ENCODE peak calls at places on chromosomes 16 and 17, in ten cellular contexts. Q is mesenchymal stem cell, R is endothelial cell of umbilical vein, Z is mammary epithelial cell, T is trophoblast cell, W is colonic mucosa, E is IMR-90, D is HCT116, V is endodermal cell, G is neural progenitor cell. L is an unnamed sample. For H3K36me3, the result is how much of the 10 kb centered on the place peaks cover.

GRCh38 chr17:56028837-56029236 is 124.4 kb upstream of the ANKFN1 start:
- DNase-seq in V (no peak), W (no peak), D (no peak), E (no peak), G (no peak), Q (no peak), Z (no peak), T (no peak), R (no peak), L (no peak)

GRCh38 chr17:10727192-10727591 is 2.6 kb downstream of the TMEM220 start:
- DNase-seq in D (no peak), G (no peak), E (no peak), V (no peak), R (no peak), W (no peak), T (peak), Q (no peak), Z (no peak), L (no peak)

GRCh38 chr17:16516594-16517018 is 24.6 kb upstream of the LRRC75A start:
- DNase-seq in T (peak), E (peak), Z (peak), R (peak), V (peak), D (peak), Q (peak), W (no peak), G (peak), L (no peak)

GRCh38 chr17:14886200-14886739 is 378.9 kb downstream of the PMP22 start:
- DNase-seq in T (peak), R (no peak), Z (peak), W (no peak), E (no peak), Q (no peak), D (no peak), G (peak), V (peak), L (no peak)

GRCh38 chr17:54956802-54957201 is 11.7 kb downstream of the COX11 start:
- DNase-seq in Q (no peak), G (no peak), W (no peak), D (no peak), Z (no peak), V (no peak), T (no peak), R (no peak), E (no peak), L (no peak)

GRCh38 chr16:75256871-75257343 is 5.5 kb upstream of the BCAR1 start:
- DNase-seq in Q (peak), R (peak), Z (no peak), D (no peak), E (peak), G (peak), T (no peak), W (no peak), V (peak), L (peak)

GRCh38 chr16:53094013-53094630 is 39.3 kb downstream of the CHD9 start:
- DNase-seq in G (no peak), T (no peak), D (no peak), E (no peak), Z (no peak), V (no peak), W (peak), R (peak), Q (no peak), L (peak)

GRCh38 chr17:76683921-76684745 is 26.6 kb downstream of the MXRA7 start:
- DNase-seq in R (no peak), Q (no peak), W (no peak), T (no peak), G (no peak), Z (no peak), E (no peak), D (no peak), V (no peak), L (peak)

GRCh38 chr17:57620576-57620975 is 124.5 kb downstream of the CCDC182 start:
- DNase-seq in T (no peak), E (no peak), Z (no peak), V (no peak), Q (no peak), G (no peak), W (no peak), R (no peak), D (no peak), L (no peak)

GRCh38 chr16:66267287-66268137 is 99.0 kb upstream of the CDH5 start:
- DNase-seq in V (peak), R (no peak), T (no peak), W (no peak), Q (no peak), D (no peak), Z (no peak), E (no peak), G (no peak), L (no peak)

GRCh38 chr16:79599256-79599836 is 1.2 kb downstream of the MAF start:
- DNase-seq in Z (peak), V (peak), T (peak), R (peak), G (peak), W (no peak), D (no peak), Q (no peak), E (no peak), L (peak)

GRCh38 chr17:70365098-70365583 is 195.8 kb downstream of the KCNJ2 start:
- DNase-seq in E (peak), D (no peak), W (no peak), V (no peak), G (no peak), R (peak), Z (peak), T (peak), Q (peak), L (no peak)

GRCh38 chr16:85808926-85809325 is 9.4 kb downstream of the COX4I1 start:
- DNase-seq in E (no peak), Q (no peak), G (no peak), R (no peak), T (no peak), D (no peak), Z (no peak), W (no peak), V (no peak), L (peak)

GRCh38 chr17:71338396-71338795 is 782.4 kb upstream of the SOX9 start:
- DNase-seq in R (no peak), G (no peak), V (no peak), D (no peak), E (peak), Q (peak), W (peak), T (no peak), Z (peak), L (no peak)

GRCh38 chr17:66275651-66276050 is 26.8 kb upstream of the PRKCA start:
- DNase-seq in D (peak), R (peak), G (no peak), Q (peak), T (peak), V (no peak), E (peak), Z (peak), W (no peak), L (no peak)

GRCh38 chr16:18932243-18932997 is 6.2 kb upstream of the SMG1 start:
- DNase-seq in W (no peak), R (no peak), D (no peak), Z (peak), G (peak), Q (no peak), E (peak), T (no peak), V (peak), L (no peak)

GRCh38 chr16:88405325-88406060 is 22.7 kb downstream of the ZNF469 start:
- DNase-seq in Z (no peak), G (no peak), Q (no peak), D (no peak), R (no peak), V (no peak), E (peak), W (no peak), T (no peak), L (no peak)

GRCh38 chr16:73058221-73058615 is 10.3 kb upstream of the ZFHX3 start:
- DNase-seq in Z (peak), R (peak), E (no peak), V (peak), D (no peak), Q (peak), W (no peak), T (peak), G (no peak), L (peak)

GRCh38 chr16:54370653-54371052 is 84.1 kb upstream of the IRX3 start:
- DNase-seq in R (no peak), G (peak), E (no peak), V (peak), W (no peak), T (peak), Z (no peak), D (no peak), Q (peak), L (no peak)

GRCh38 chr17:3887394-3887793 is 5.5 kb downstream of the CAMKK1 start:
- DNase-seq in R (no peak), Z (no peak), G (no peak), Q (no peak), D (no peak), E (no peak), W (no peak), V (no peak), T (no peak), L (no peak)

GRCh38 chr17:7589204-7589868 is 558 bp downstream of the SOX15 start:
- DNase-seq in G (peak), T (peak), Z (peak), V (peak), Q (peak), R (peak), E (peak), D (no peak), W (peak), L (peak)

GRCh38 chr17:75079023-75079373 is 8.8 kb upstream of the SLC16A5 start:
- DNase-seq in V (peak), T (no peak), W (no peak), R (no peak), D (no peak), E (no peak), Q (no peak), G (no peak), Z (no peak), L (no peak)

GRCh38 chr17:75077072-75077489 is 10.7 kb upstream of the SLC16A5 start:
- DNase-seq in Q (no peak), E (no peak), G (no peak), Z (no peak), V (peak), R (no peak), T (no peak), W (peak), D (no peak), L (peak)

GRCh38 chr17:75075597-75076253 is 12.0 kb upstream of the SLC16A5 start:
- DNase-seq in D (no peak), T (no peak), V (no peak), G (no peak), Q (no peak), W (no peak), Z (no peak), R (no peak), E (no peak), L (no peak)

GRCh38 chr17:75077490-75078096 is 10.2 kb upstream of the SLC16A5 start:
- DNase-seq in E (no peak), W (peak), Q (no peak), R (peak), T (peak), Z (no peak), G (no peak), D (no peak), V (no peak), L (peak)

DNA sequence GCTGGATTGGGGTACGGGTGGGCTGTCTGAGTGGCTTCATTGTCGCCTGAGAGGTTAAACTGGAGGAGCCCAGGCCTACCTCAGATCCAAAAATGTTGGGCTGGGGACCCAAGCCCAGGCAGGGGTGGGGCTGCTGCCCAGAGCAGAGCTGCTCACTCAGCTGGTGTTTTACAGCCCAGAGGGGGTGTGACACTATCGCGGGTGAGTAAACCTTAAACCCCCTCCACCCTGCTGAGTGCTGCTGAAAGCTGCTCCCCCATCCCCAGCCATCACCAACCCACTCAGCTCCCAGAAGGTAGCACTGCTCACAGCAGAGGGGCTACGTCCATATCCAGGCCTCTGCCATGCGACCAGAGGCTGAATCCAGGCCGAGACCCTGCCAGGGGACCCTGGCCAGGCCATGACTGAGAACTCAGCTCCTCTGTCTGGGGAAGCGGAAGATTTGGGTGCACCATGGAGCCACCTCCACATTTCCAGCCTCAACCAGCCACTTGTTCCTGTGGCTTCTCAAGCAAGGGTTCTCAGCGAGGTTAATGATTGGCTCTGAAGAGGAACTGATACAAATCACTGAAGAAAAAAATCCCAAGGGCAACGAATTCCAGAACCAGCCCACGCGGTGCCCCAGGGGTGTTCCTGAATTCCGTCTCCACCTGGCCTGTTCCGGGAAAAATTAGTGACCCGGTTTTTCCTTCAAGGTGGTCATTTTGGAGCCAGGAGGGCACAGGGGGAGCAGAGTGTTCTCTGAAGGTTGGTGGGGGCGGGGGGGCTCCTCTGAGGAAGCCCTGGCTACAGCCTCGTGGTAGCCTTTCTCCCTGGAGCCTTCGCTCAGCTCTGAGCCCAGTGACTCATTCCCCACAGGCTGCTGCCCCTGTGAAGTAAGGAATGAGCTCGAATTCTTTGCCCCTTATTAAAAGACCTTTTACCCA is 9.4 kb upstream of the SLC16A5 start:
- DNase-seq in G (no peak), T (peak), W (peak), R (no peak), V (peak), D (peak), Q (peak), Z (peak), E (peak), L (peak)
- H3K9ac ChIP-seq in G (no peak), T (no peak), W (peak), R (peak), V (no peak), D (peak), Q (peak), Z (no peak), E (no peak), L (peak)

GRCh38 chr16:71732587-71732986 is 8.1 kb upstream of the PHLPP2 start:
- DNase-seq in Q (no peak), R (no peak), G (no peak), Z (no peak), T (no peak), E (no peak), V (no peak), W (no peak), D (no peak), L (no peak)
- H3K36me3 ChIP-seq in Q (under half), R (under half), G (under half), Z (under half), T (under half), E (under half), V (half or more), W (under half), D (under half), L (under half)

GRCh38 chr17:78111727-78112507 is 16.6 kb downstream of the TMC6 start:
- DNase-seq in R (no peak), V (no peak), G (no peak), E (no peak), Z (no peak), Q (no peak), D (no peak), W (no peak), T (no peak), L (peak)

GRCh38 chr17:78111012-78111726 is 17.4 kb downstream of the TMC6 start:
- DNase-seq in V (no peak), Z (no peak), T (no peak), G (no peak), D (no peak), R (no peak), Q (no peak), E (no peak), W (no peak), L (peak)

GRCh38 chr17:78113804-78114785 is 14.5 kb downstream of the TMC6 start:
- DNase-seq in D (no peak), Q (no peak), W (no peak), V (no peak), T (no peak), Z (no peak), G (no peak), R (no peak), E (no peak), L (peak)

GRCh38 chr17:78114831-78115723 is 13.5 kb downstream of the TMC6 start:
- DNase-seq in R (no peak), W (no peak), E (no peak), V (no peak), Q (no peak), G (no peak), T (no peak), Z (no peak), D (no peak), L (peak)

DNA sequence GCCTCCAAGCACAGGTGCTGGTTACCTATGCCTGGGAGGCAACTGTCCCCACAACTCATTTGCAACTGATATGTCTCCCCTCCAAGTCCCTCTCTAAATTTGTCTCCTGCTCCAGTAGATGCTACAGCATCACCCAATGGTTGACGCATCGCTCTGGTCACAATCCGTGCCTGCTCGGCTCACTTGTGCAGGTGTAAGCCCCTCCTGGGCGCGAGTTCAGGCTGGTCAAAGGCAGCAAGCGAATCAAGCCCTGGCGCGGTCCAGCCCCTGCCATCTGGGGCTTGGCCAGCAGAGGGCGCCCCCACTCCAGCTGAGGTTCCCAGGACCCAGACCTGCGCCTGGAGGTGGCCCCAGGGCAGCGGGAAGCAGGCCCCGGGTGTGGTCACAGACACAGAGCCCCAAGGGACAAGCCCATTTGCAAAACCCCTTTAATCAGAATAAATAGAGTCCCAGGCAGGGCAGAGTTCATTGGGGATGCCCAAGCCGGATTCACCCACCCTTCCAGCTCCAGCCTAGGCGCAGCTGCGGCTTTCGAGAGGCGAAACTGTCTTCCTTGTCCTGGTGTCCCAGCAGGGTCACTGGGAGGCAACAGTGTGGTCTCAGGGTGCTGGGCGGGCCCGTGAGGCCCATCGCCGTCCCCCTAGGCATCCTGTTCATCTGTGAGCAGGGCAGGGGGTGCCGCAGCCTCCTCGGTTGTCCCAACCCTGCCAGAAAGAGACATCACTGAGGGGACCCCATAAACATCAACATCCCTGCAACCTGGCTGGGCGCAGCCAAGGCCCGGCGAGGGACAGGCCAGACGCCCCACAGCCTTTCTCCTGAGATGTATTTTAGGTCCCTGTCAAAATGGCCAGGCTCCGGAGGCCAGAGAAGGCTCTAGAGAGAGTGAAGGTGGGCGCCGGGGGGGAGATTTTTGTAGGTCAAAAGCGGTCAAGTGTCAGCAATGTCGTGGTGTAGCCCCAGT is 15.8 kb downstream of the TMC6 start:
- DNase-seq in E (peak), G (peak), D (peak), Q (peak), W (peak), T (peak), V (peak), R (peak), Z (peak), L (peak)
- H3K9ac ChIP-seq in E (no peak), G (no peak), D (no peak), Q (no peak), W (no peak), T (no peak), V (no peak), R (no peak), Z (no peak), L (no peak)

DNA sequence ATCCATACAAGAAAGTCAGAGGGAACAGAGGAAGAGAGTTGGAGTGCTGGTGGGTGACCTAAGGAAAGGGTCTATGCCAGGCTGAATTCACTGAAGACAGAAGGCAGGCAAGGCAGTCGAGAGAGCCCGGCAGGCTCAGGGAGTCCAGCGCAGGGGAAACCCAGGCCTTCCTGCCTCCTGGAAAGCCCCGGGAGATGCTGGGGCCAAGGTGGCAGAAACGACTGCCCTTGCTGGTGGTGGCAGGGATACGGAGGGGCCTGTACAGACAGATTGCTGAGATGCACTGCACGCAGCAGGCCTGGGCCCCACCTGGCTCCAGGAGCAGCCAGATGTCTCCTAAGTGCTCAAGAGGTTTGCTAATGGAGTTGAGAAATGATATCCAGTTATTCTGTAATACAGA is 59.8 kb downstream of the GTF3C1 start:
- DNase-seq in T (no peak), G (no peak), Z (no peak), V (no peak), D (no peak), W (no peak), R (no peak), E (no peak), Q (no peak), L (peak)
- H3K36me3 ChIP-seq in T (half or more), G (under half), Z (under half), V (half or more), D (half or more), W (under half), R (under half), E (half or more), Q (half or more), L (half or more)

GRCh38 chr16:20102521-20102920 is 28.8 kb upstream of the GPR139 start:
- DNase-seq in R (no peak), Q (no peak), Z (no peak), G (no peak), T (no peak), V (no peak), E (no peak), D (no peak), W (no peak), L (no peak)
- H3K9ac ChIP-seq in R (no peak), Q (no peak), Z (no peak), G (no peak), T (no peak), V (no peak), E (no peak), D (no peak), W (no peak), L (no peak)

GRCh38 chr17:83083368-83084201 is 4.2 kb downstream of the METRNL start:
- DNase-seq in V (peak), R (peak), W (peak), Z (peak), E (peak), D (no peak), T (peak), G (no peak), Q (peak), L (no peak)

GRCh38 chr17:83085103-83085502 is 5.7 kb downstream of the METRNL start:
- DNase-seq in G (no peak), Q (no peak), V (no peak), T (peak), R (no peak), E (no peak), Z (no peak), D (no peak), W (no peak), L (no peak)

GRCh38 chr17:83084214-83084613 is 4.8 kb downstream of the METRNL start:
- DNase-seq in G (no peak), E (no peak), V (no peak), D (no peak), Z (no peak), R (no peak), Q (no peak), W (peak), T (no peak), L (no peak)

GRCh38 chr17:83085526-83086196 is 6.3 kb downstream of the METRNL start:
- DNase-seq in G (no peak), W (no peak), Z (no peak), Q (no peak), E (no peak), V (no peak), T (no peak), D (no peak), R (no peak), L (no peak)

GRCh38 chr17:83084621-83085056 is 5.2 kb downstream of the METRNL start:
- DNase-seq in E (no peak), D (no peak), T (no peak), Q (no peak), W (peak), V (no peak), Z (no peak), R (no peak), G (no peak), L (no peak)
- H3K36me3 ChIP-seq in E (under half), D (under half), T (under half), Q (half or more), W (under half), V (under half), Z (under half), R (under half), G (under half), L (under half)

GRCh38 chr17:36889955-36890354 is 47.3 kb upstream of the LHX1 start:
- DNase-seq in W (no peak), E (no peak), Q (no peak), V (no peak), D (no peak), T (no peak), R (no peak), G (no peak), Z (no peak), L (no peak)

GRCh38 chr17:36890398-36891190 is 46.7 kb upstream of the LHX1 start:
- DNase-seq in R (no peak), Z (no peak), V (no peak), G (no peak), T (no peak), W (no peak), E (no peak), Q (no peak), D (no peak), L (no peak)

GRCh38 chr17:36888236-36888957 is 48.9 kb upstream of the LHX1 start:
- DNase-seq in G (peak), Z (no peak), R (no peak), W (no peak), T (no peak), Q (no peak), V (no peak), E (no peak), D (no peak), L (no peak)

GRCh38 chr17:36892112-36892838 is 45.0 kb upstream of the LHX1 start:
- DNase-seq in W (no peak), G (peak), Q (no peak), V (peak), E (no peak), D (peak), Z (no peak), T (no peak), R (no peak), L (no peak)
- H3K9ac ChIP-seq in W (no peak), G (no peak), Q (no peak), V (no peak), E (no peak), D (no peak), Z (no peak), T (no peak), R (no peak), L (no peak)